ENCODE peak calls at places on chromosome 1, in four cellular contexts. C, A, Z and Y are unnamed samples.
A peak's percentile ranks its signal among the peaks of the same experiment; 100 is the strongest.

GRCh38 chr1:201589186-201589585 is 50.3 kb downstream of the NAV1 start:
- DNase-seq in C (no peak), A (no peak), Z (no peak), Y (no peak)

GRCh38 chr1:246415028-246415427 is 92.1 kb downstream of the SMYD3 start:
- DNase-seq in C (no peak), A (no peak), Z (no peak), Y (no peak)

GRCh38 chr1:167599839-167600581 is 30.0 kb upstream of the RCSD1 start:
- DNase-seq in C (peak; percentile 71), A (peak; percentile 55), Z (peak; percentile 6), Y (peak; percentile 63)

GRCh38 chr1:32701421-32701911 is 1.1 kb downstream of the SYNC start:
- DNase-seq in C (peak; percentile 50), A (no peak), Z (no peak), Y (no peak)

GRCh38 chr1:28517649-28517999 is 11.8 kb downstream of the RCC1 start:
- DNase-seq in C (peak; percentile 59), A (no peak), Z (no peak), Y (no peak)

GRCh38 chr1:202131956-202132821 is 9.5 kb downstream of the GPR37L1 start:
- DNase-seq in C (no peak), A (no peak), Z (no peak), Y (no peak)

GRCh38 chr1:209377995-209378394 is 205.5 kb upstream of the CAMK1G start:
- DNase-seq in C (no peak), A (no peak), Z (no peak), Y (no peak)

GRCh38 chr1:91637539-91637994 is 136.9 kb downstream of the CDC7 start:
- DNase-seq in C (no peak), A (no peak), Z (no peak), Y (no peak)

GRCh38 chr1:195200772-195201171 is 1407.5 kb downstream of the KCNT2 start:
- DNase-seq in C (no peak), A (no peak), Z (no peak), Y (no peak)

GRCh38 chr1:151827853-151828252 is 3.7 kb downstream of the RORC start:
- DNase-seq in C (no peak), A (no peak), Z (no peak), Y (no peak)
- H2AFZ ChIP-seq in C (no peak overlapping the region), A (no peak overlapping the region), Z (no peak overlapping the region), Y (no peak overlapping the region)

DNA sequence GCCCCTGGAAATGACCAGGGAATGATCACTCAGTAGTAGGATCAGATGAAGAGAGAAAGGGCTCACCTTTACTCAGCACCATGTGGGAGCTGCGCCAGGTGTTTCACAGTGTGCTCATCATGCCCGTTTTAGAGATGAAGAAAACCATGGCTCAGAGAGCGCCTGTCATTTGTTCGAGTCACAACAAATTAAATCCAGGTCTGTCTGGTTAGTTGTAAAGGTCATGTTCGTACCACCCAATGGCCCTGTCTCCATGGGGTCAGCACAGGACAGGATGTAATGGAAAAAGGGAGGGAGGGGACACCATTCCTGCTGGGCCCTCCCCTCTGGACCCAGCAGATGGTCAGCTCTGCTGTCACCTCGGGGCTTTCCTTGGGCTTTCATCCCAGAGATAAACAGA is 15.2 kb downstream of the KIRREL1 start:
- DNase-seq in C (peak; percentile 47), A (no peak), Z (no peak), Y (peak; percentile 63)
- H3K4me2 ChIP-seq in C (peak overlapping the region; percentile 81), A (peak overlapping the region; percentile 33), Z (peak overlapping the region; percentile 85), Y (peak overlapping the region; percentile 73)

DNA sequence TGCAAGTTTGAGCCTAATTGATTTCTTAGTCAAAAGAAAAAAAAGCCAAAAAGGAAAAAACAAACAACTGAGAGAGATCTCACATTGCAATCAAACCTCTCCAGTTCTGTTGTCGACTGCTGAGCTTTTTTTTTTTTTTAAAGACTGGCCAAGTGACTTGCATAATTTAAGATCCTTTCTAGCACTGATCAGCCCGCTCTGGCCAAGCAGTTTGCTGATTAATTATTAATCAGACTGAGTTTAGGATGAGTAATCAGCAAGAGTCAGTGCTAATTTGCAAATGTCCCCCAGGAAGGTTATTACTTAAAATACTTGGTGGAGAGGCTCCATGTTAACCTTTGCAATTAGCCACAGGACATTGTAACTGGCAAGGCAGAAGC is 39.3 kb downstream of the HMGB4 start:
- DNase-seq in C (peak; percentile 76), A (peak; percentile 17), Z (no peak), Y (no peak)
- H2AFZ ChIP-seq in C (peak overlapping the region; percentile 6), A (no peak overlapping the region), Z (no peak overlapping the region), Y (no peak overlapping the region)

DNA sequence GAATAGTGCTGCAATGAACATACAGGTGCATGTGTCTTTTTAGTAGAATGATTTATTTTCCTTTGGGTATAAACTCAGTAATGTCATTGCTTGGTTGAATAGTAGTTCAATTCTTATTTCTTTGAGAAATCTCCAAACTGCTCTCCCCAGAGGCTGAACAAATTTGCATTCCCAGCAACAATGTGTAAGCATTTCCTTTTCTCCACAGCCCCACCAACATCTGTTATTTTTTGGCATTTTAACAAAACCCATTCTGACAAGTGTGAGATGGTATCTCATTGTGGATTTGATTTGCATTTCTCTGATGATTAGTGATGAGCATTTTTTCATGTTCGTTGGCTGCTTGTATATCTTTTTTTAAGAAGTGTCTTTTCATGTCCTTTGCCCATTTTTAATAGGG is 21.9 kb upstream of the EEIG2 start:
- DNase-seq in C (no peak), A (no peak), Z (no peak), Y (no peak)
- H3K4me2 ChIP-seq in C (no peak overlapping the region), A (no peak overlapping the region), Z (no peak overlapping the region), Y (no peak overlapping the region)

GRCh38 chr1:6358757-6359567 is 34.6 kb downstream of the ACOT7 start:
- DNase-seq in C (peak; percentile 87), A (peak; percentile 79), Z (no peak), Y (peak; percentile 66)
- H2AFZ ChIP-seq in C (peak overlapping the region; percentile 69), A (peak overlapping the region; percentile 57), Z (no peak overlapping the region), Y (no peak overlapping the region)

GRCh38 chr1:55444660-55445059 is 229.5 kb upstream of the USP24 start:
- DNase-seq in C (no peak), A (no peak), Z (no peak), Y (no peak)

GRCh38 chr1:55448261-55448660 is 233.1 kb upstream of the USP24 start:
- DNase-seq in C (peak; percentile 30), A (peak; percentile 57), Z (no peak), Y (no peak)

GRCh38 chr1:55446351-55446750 is 231.2 kb upstream of the USP24 start:
- DNase-seq in C (peak; percentile 79), A (no peak), Z (no peak), Y (no peak)

GRCh38 chr1:55445416-55445815 is 230.3 kb upstream of the USP24 start:
- DNase-seq in C (no peak), A (no peak), Z (no peak), Y (no peak)

GRCh38 chr1:55447488-55447887 is 232.3 kb upstream of the USP24 start:
- DNase-seq in C (peak; percentile 38), A (no peak), Z (no peak), Y (peak; percentile 17)
- H3K4me2 ChIP-seq in C (no peak overlapping the region), A (no peak overlapping the region), Z (no peak overlapping the region), Y (no peak overlapping the region)

DNA sequence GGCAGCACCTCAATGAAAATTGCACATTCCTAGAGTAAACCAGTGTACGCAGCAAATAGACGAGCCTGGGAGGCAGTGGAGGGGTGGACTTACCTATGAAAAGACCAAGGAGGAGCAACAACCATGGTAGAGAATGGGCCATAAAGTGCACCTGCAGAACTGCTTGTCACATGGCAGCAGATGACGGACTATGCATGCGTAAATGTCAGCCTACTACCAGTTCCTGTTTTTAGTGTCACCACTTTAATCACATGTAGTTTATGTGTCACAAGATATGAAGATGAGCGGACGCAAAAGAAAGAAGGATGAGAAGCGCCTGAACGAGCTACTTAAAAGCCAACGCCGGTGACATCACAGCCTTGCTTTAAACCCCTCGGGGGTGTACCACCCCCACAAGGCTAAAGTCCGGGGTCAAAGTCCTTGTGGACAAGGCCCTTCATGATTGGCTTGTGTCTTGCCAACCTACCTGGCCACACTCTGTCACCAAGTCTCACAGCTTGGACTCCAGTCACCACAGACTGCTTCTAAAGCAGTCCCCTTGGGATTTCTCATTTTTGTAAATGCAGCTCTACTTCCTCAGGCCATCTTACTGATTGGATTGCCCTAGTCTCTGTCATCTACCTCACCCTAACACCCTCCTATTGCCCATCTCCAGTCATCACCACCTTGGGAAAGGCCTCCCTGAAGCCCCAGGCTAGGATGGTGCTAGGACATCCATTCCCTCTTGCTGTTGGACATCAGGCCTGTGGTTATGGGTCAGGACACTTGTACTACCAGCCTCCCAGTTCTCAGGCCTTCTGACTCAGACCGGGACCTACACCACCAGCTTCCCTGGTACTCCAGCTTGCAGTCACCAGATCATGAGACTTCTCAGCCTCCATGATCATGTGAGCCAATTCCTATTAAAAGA is 6.0 kb upstream of the LY9 start:
- DNase-seq in C (no peak), A (no peak), Z (no peak), Y (no peak)
- H2AFZ ChIP-seq in C (no peak overlapping the region), A (no peak overlapping the region), Z (no peak overlapping the region), Y (no peak overlapping the region)

DNA sequence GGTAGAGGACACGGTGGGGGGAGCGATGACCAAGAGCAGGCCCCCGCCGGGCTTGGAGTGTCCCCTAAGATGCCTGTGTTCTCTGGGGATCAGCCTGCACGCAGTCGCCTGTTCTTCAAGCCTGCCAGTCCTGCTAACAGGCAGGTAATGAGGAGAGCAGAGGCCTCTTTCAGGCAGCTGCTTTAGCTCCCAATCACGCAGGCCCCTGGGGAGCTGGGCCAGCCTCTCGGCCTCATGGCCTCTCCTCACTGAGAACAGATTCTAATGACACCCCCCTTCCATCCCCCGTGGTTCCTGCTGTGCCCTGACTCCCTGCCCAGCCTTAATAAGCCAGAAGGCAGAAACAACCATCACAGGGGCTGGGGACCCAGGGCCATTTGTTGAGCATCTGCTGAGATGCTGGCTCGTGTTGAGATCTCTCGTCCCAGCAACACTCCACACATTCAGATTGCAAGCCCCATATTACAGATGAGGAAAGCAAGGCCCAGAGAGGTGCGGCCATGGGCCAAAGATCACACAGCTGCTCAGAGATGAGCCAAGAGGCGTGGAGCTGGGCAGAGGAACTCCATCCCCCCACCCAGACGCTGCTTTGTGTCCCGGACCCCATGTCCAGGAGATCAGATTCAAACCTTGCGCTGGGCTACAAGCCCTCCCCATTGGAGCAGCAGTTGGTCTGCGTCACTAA is 71.6 kb upstream of the CASZ1 start:
- DNase-seq in C (no peak), A (no peak), Z (no peak), Y (no peak)
- H3K4me2 ChIP-seq in C (no peak overlapping the region), A (no peak overlapping the region), Z (peak overlapping the region; percentile 77), Y (no peak overlapping the region)

GRCh38 chr1:94020764-94021579 is 100.0 kb downstream of the ABCA4 start:
- DNase-seq in C (peak; percentile 87), A (peak; percentile 95), Z (no peak), Y (peak; percentile 70)
- H2AFZ ChIP-seq in C (no peak overlapping the region), A (no peak overlapping the region), Z (no peak overlapping the region), Y (peak overlapping the region; percentile 75)